ENCODE peak calls at places on chromosomes 13 and 19, in five cellular contexts. One of them, this sample, is unnamed.

GRCh38 chr19:51590441-51590840 is 19.4 kb downstream of the ZNF175 start:
- DNase-seq in stomach: no peak
- DNase-seq in neural progenitor cell: no peak
- DNase-seq in mesendoderm: no peak
- DNase-seq in left ventricle myocardium inferior: no peak
- DNase-seq in this sample: no peak

GRCh38 chr13:49356224-49356623 is 87.6 kb downstream of the CAB39L start:
- DNase-seq in left ventricle myocardium inferior: no peak
- DNase-seq in neural progenitor cell: no peak
- DNase-seq in stomach: no peak
- DNase-seq in mesendoderm: no peak
- DNase-seq in this sample: no peak

GRCh38 chr13:113499936-113500335 is 9.4 kb upstream of the DCUN1D2 start:
- DNase-seq in mesendoderm: no peak
- DNase-seq in left ventricle myocardium inferior: no peak
- DNase-seq in neural progenitor cell: no peak
- DNase-seq in stomach: no peak
- DNase-seq in this sample: no peak

GRCh38 chr19:14248578-14249011 is 42.6 kb upstream of the ADGRL1 start:
- DNase-seq in left ventricle myocardium inferior: peak; percentile 18
- DNase-seq in stomach: no peak
- DNase-seq in mesendoderm: peak; percentile 98
- DNase-seq in neural progenitor cell: peak; percentile 93
- DNase-seq in this sample: peak; percentile 58

GRCh38 chr19:11339254-11340098 is at the start of gene RAB3D:
- DNase-seq in mesendoderm: peak; percentile 93
- DNase-seq in stomach: peak; percentile 96
- DNase-seq in neural progenitor cell: peak; percentile 96
- DNase-seq in left ventricle myocardium inferior: peak; percentile 95
- DNase-seq in this sample: peak; percentile 97

GRCh38 chr13:62512194-62513141 is 1096.8 kb upstream of the PCDH20 start:
- DNase-seq in mesendoderm: peak; percentile 85
- DNase-seq in stomach: peak; percentile 42
- DNase-seq in left ventricle myocardium inferior: no peak
- DNase-seq in neural progenitor cell: peak; percentile 69
- DNase-seq in this sample: peak; percentile 47

GRCh38 chr19:30898353-30899103 is 450.7 kb downstream of the TSHZ3 start:
- DNase-seq in left ventricle myocardium inferior: no peak
- DNase-seq in stomach: no peak
- DNase-seq in neural progenitor cell: no peak
- DNase-seq in mesendoderm: peak; percentile 84
- DNase-seq in this sample: no peak

GRCh38 chr13:31786011-31786410 is 46.7 kb downstream of the RXFP2 start:
- DNase-seq in left ventricle myocardium inferior: no peak
- DNase-seq in stomach: no peak
- DNase-seq in neural progenitor cell: no peak
- DNase-seq in mesendoderm: no peak
- DNase-seq in this sample: no peak

GRCh38 chr13:41061914-41062837 is 867 bp downstream of the WBP4 start:
- DNase-seq in mesendoderm: no peak
- DNase-seq in neural progenitor cell: no peak
- DNase-seq in stomach: no peak
- DNase-seq in left ventricle myocardium inferior: no peak
- DNase-seq in this sample: no peak

GRCh38 chr19:55472463-55472862 is 4.0 kb upstream of the ZNF628 start:
- DNase-seq in stomach: no peak
- DNase-seq in neural progenitor cell: no peak
- DNase-seq in mesendoderm: peak; percentile 51
- DNase-seq in left ventricle myocardium inferior: no peak
- DNase-seq in this sample: no peak

GRCh38 chr19:8054169-8054568 is 1.6 kb downstream of the CCL25 start:
- DNase-seq in mesendoderm: no peak
- DNase-seq in stomach: no peak
- DNase-seq in left ventricle myocardium inferior: no peak
- DNase-seq in neural progenitor cell: peak; percentile 13
- DNase-seq in this sample: no peak

GRCh38 chr13:70107498-70108271 is at the start of gene ATXN8OS:
- DNase-seq in mesendoderm: peak; percentile 38
- DNase-seq in neural progenitor cell: peak; percentile 61
- DNase-seq in left ventricle myocardium inferior: no peak
- DNase-seq in stomach: no peak
- DNase-seq in this sample: no peak

GRCh38 chr19:35107541-35107939 is 8.1 kb upstream of the FXYD3 start:
- DNase-seq in neural progenitor cell: no peak
- DNase-seq in mesendoderm: no peak
- DNase-seq in left ventricle myocardium inferior: no peak
- DNase-seq in stomach: peak; percentile 72
- DNase-seq in this sample: no peak

GRCh38 chr19:58400638-58400915 is 5.1 kb downstream of the RNF225 start:
- DNase-seq in stomach: no peak
- DNase-seq in mesendoderm: no peak
- DNase-seq in neural progenitor cell: no peak
- DNase-seq in left ventricle myocardium inferior: no peak
- DNase-seq in this sample: no peak

GRCh38 chr13:71144883-71145282 is 722.1 kb downstream of the DACH1 start:
- DNase-seq in left ventricle myocardium inferior: no peak
- DNase-seq in stomach: no peak
- DNase-seq in neural progenitor cell: no peak
- DNase-seq in mesendoderm: no peak
- DNase-seq in this sample: no peak

GRCh38 chr19:40590464-40591265 is 10.5 kb upstream of the LTBP4 start:
- DNase-seq in neural progenitor cell: peak; percentile 37
- DNase-seq in stomach: no peak
- DNase-seq in left ventricle myocardium inferior: no peak
- DNase-seq in mesendoderm: no peak
- DNase-seq in this sample: no peak

GRCh38 chr13:98026457-98026857 is 73.0 kb downstream of the IPO5 start:
- DNase-seq in left ventricle myocardium inferior: no peak
- DNase-seq in stomach: no peak
- DNase-seq in mesendoderm: peak; percentile 53
- DNase-seq in neural progenitor cell: no peak
- DNase-seq in this sample: no peak

GRCh38 chr13:50801087-50801931 is 42.2 kb downstream of the DLEU7 start:
- DNase-seq in mesendoderm: peak; percentile 81
- DNase-seq in neural progenitor cell: peak; percentile 80
- DNase-seq in left ventricle myocardium inferior: no peak
- DNase-seq in stomach: peak; percentile 46
- DNase-seq in this sample: peak; percentile 55

GRCh38 chr13:26486550-26486949 is 70.9 kb upstream of the WASF3 start:
- DNase-seq in stomach: no peak
- DNase-seq in left ventricle myocardium inferior: peak; percentile 56
- DNase-seq in mesendoderm: no peak
- DNase-seq in neural progenitor cell: no peak
- DNase-seq in this sample: peak; percentile 34

GRCh38 chr13:94435604-94436226 is 43.8 kb downstream of the DCT start:
- DNase-seq in left ventricle myocardium inferior: no peak
- DNase-seq in neural progenitor cell: peak; percentile 61
- DNase-seq in mesendoderm: peak; percentile 68
- DNase-seq in stomach: no peak
- DNase-seq in this sample: no peak

GRCh38 chr19:3342246-3342645 is 24.1 kb upstream of the NFIC start:
- DNase-seq in stomach: no peak
- DNase-seq in mesendoderm: no peak
- DNase-seq in left ventricle myocardium inferior: no peak
- DNase-seq in neural progenitor cell: no peak
- DNase-seq in this sample: no peak

GRCh38 chr19:11091343-11092153 is 2.3 kb downstream of the LDLR start:
- DNase-seq in stomach: peak; percentile 67
- DNase-seq in mesendoderm: peak; percentile 97
- DNase-seq in left ventricle myocardium inferior: no peak
- DNase-seq in neural progenitor cell: no peak
- DNase-seq in this sample: peak; percentile 70

GRCh38 chr13:42258747-42259146 is 13.2 kb upstream of the AKAP11 start:
- DNase-seq in neural progenitor cell: no peak
- DNase-seq in stomach: no peak
- DNase-seq in left ventricle myocardium inferior: no peak
- DNase-seq in mesendoderm: peak; percentile 34
- DNase-seq in this sample: no peak

GRCh38 chr19:41870401-41870873 is 6.6 kb upstream of the CD79A start:
- DNase-seq in left ventricle myocardium inferior: no peak
- DNase-seq in stomach: no peak
- DNase-seq in mesendoderm: no peak
- DNase-seq in neural progenitor cell: no peak
- DNase-seq in this sample: no peak

GRCh38 chr13:66195238-66195637 is 1034.9 kb downstream of the PCDH9 start:
- DNase-seq in mesendoderm: no peak
- DNase-seq in neural progenitor cell: no peak
- DNase-seq in left ventricle myocardium inferior: no peak
- DNase-seq in stomach: no peak
- DNase-seq in this sample: no peak

GRCh38 chr13:75691183-75691582 is 55.1 kb downstream of the LMO7 start:
- DNase-seq in neural progenitor cell: no peak
- DNase-seq in stomach: no peak
- DNase-seq in left ventricle myocardium inferior: no peak
- DNase-seq in mesendoderm: no peak
- DNase-seq in this sample: no peak

GRCh38 chr19:4368128-4368820 is 24.9 kb downstream of the MPND start:
- DNase-seq in left ventricle myocardium inferior: no peak
- DNase-seq in neural progenitor cell: no peak
- DNase-seq in mesendoderm: no peak
- DNase-seq in stomach: no peak
- DNase-seq in this sample: peak; percentile 54

GRCh38 chr13:111623170-111623569 is 302.7 kb downstream of the TEX29 start:
- DNase-seq in mesendoderm: peak; percentile 36
- DNase-seq in left ventricle myocardium inferior: no peak
- DNase-seq in stomach: no peak
- DNase-seq in neural progenitor cell: no peak
- DNase-seq in this sample: no peak

GRCh38 chr13:51803422-51804294 is at the start of gene DHRS12:
- DNase-seq in neural progenitor cell: peak; percentile 85
- DNase-seq in mesendoderm: peak; percentile 87
- DNase-seq in stomach: peak; percentile 93
- DNase-seq in left ventricle myocardium inferior: peak; percentile 93
- DNase-seq in this sample: peak; percentile 95

GRCh38 chr13:44713793-44714469 is 137.8 kb upstream of the TSC22D1 start:
- DNase-seq in left ventricle myocardium inferior: no peak
- DNase-seq in neural progenitor cell: no peak
- DNase-seq in mesendoderm: peak; percentile 95
- DNase-seq in stomach: no peak
- DNase-seq in this sample: peak; percentile 70

GRCh38 chr19:32406161-32407003 is 812 bp downstream of the DPY19L3 start:
- DNase-seq in stomach: no peak
- DNase-seq in mesendoderm: no peak
- DNase-seq in left ventricle myocardium inferior: no peak
- DNase-seq in neural progenitor cell: peak; percentile 9
- DNase-seq in this sample: no peak

GRCh38 chr19:16406356-16406755 is 65.4 kb downstream of the EPS15L1 start:
- DNase-seq in stomach: no peak
- DNase-seq in left ventricle myocardium inferior: no peak
- DNase-seq in neural progenitor cell: no peak
- DNase-seq in mesendoderm: no peak
- DNase-seq in this sample: no peak

GRCh38 chr13:25901460-25902376 is 150.1 kb downstream of the SHISA2 start:
- DNase-seq in mesendoderm: peak; percentile 48
- DNase-seq in stomach: no peak
- DNase-seq in neural progenitor cell: no peak
- DNase-seq in left ventricle myocardium inferior: no peak
- DNase-seq in this sample: no peak

GRCh38 chr13:94119360-94119936 is 360.0 kb downstream of the DCT start:
- DNase-seq in neural progenitor cell: no peak
- DNase-seq in left ventricle myocardium inferior: no peak
- DNase-seq in stomach: peak; percentile 45
- DNase-seq in mesendoderm: no peak
- DNase-seq in this sample: no peak

GRCh38 chr13:21060063-21060826 is 1.1 kb downstream of the LATS2 start:
- DNase-seq in neural progenitor cell: peak; percentile 61
- DNase-seq in stomach: peak; percentile 52
- DNase-seq in mesendoderm: peak; percentile 77
- DNase-seq in left ventricle myocardium inferior: peak; percentile 63
- DNase-seq in this sample: peak; percentile 63

GRCh38 chr13:79621902-79622301 is 140.9 kb downstream of the NDFIP2 start:
- DNase-seq in stomach: no peak
- DNase-seq in mesendoderm: no peak
- DNase-seq in neural progenitor cell: no peak
- DNase-seq in left ventricle myocardium inferior: no peak
- DNase-seq in this sample: no peak

GRCh38 chr19:49147923-49148682 is 7.1 kb downstream of the HRC start:
- DNase-seq in stomach: no peak
- DNase-seq in left ventricle myocardium inferior: no peak
- DNase-seq in neural progenitor cell: no peak
- DNase-seq in mesendoderm: no peak
- DNase-seq in this sample: no peak
- H3K27ac ChIP-seq in stomach: peak overlapping the region; percentile 85
- H3K27ac ChIP-seq in left ventricle myocardium inferior: peak overlapping the region; percentile 95
- H3K27ac ChIP-seq in neural progenitor cell: no peak overlapping the region
- H3K27ac ChIP-seq in mesendoderm: no peak overlapping the region
- H3K27ac ChIP-seq in this sample: no peak overlapping the region

GRCh38 chr19:47143322-47144073 is 12.9 kb downstream of the SAE1 start:
- DNase-seq in neural progenitor cell: no peak
- DNase-seq in mesendoderm: no peak
- DNase-seq in left ventricle myocardium inferior: no peak
- DNase-seq in stomach: no peak
- DNase-seq in this sample: no peak
- H3K27ac ChIP-seq in neural progenitor cell: no peak overlapping the region
- H3K27ac ChIP-seq in mesendoderm: no peak overlapping the region
- H3K27ac ChIP-seq in left ventricle myocardium inferior: no peak overlapping the region
- H3K27ac ChIP-seq in stomach: peak overlapping the region; percentile 76
- H3K27ac ChIP-seq in this sample: no peak overlapping the region

DNA sequence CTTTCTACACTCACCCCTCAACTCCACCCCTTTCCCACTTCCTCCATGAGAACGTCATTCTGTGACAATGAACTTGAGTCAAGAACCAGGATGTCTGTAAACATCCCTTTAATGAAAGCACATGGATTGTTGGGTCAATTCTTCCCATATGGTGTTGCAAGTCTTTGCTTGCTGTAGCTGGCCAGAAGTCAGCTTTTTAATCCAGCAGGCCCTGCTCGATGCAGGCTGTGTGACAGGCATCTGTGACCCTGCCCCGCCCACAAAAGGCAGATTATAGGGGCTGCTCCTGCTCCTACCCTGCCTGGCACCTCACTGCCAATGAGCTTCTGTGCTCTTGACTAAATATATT is 78.0 kb downstream of the STARD13 start:
- DNase-seq in stomach: no peak
- DNase-seq in left ventricle myocardium inferior: no peak
- DNase-seq in mesendoderm: no peak
- DNase-seq in neural progenitor cell: no peak
- DNase-seq in this sample: no peak
- H3K27ac ChIP-seq in stomach: peak overlapping the region; percentile 83
- H3K27ac ChIP-seq in left ventricle myocardium inferior: peak overlapping the region; percentile 87
- H3K27ac ChIP-seq in mesendoderm: no peak overlapping the region
- H3K27ac ChIP-seq in neural progenitor cell: no peak overlapping the region
- H3K27ac ChIP-seq in this sample: no peak overlapping the region

DNA sequence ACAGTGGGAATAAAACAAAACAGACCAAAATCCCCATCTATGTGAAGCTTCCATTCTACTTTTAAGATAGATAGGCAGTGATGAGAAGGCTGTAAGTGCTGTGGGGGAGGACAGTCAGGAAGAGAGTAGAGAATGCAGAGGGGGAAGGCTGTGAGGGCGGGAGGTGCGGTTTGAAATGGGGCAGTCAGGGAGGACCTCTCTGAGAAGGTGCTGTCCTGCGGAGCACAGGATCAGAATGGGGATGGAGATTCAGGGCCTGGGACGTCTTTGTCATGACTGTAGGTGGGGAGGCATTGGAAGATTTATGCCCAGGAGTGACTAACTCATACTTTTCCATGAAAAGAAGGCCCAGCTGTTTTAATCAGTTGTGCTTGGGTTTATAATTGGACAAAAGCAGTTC is 3.9 kb upstream of the GPR183 start:
- DNase-seq in mesendoderm: peak; percentile 27
- DNase-seq in left ventricle myocardium inferior: no peak
- DNase-seq in stomach: no peak
- DNase-seq in neural progenitor cell: no peak
- DNase-seq in this sample: no peak
- H3K27ac ChIP-seq in mesendoderm: no peak overlapping the region
- H3K27ac ChIP-seq in left ventricle myocardium inferior: no peak overlapping the region
- H3K27ac ChIP-seq in stomach: peak overlapping the region; percentile 52
- H3K27ac ChIP-seq in neural progenitor cell: no peak overlapping the region
- H3K27ac ChIP-seq in this sample: no peak overlapping the region